ENCODE peak calls at places on chromosomes 6 and 20, in eight cellular contexts. G is CD4-positive, CD25-positive, alpha-beta regulatory T cell; Z is colonic mucosa; V is A549; W is heart right ventricle; N is body of pancreas; Y is upper lobe of right lung; Q is A673. X is an unnamed sample.

GRCh38 chr6:44475417-44475778 is 87.9 kb downstream of the CDC5L start:
- DNase-seq in G (no peak), Z (no peak), V (no peak), W (no peak), N (no peak), Y (no peak), Q (no peak), X (no peak)

GRCh38 chr6:20711518-20711917 is 177.3 kb downstream of the CDKAL1 start:
- DNase-seq in G (no peak), Z (no peak), V (no peak), W (no peak), N (no peak), Y (no peak), Q (peak; percentile 16), X (no peak)

GRCh38 chr6:2558861-2559811 is 191.6 kb downstream of the MYLK4 start:
- DNase-seq in G (no peak), Z (no peak), V (no peak), W (no peak), N (no peak), Y (no peak), Q (no peak), X (peak; percentile 68)

GRCh38 chr6:133040025-133040838 is 200.9 kb upstream of the EYA4 start:
- DNase-seq in G (no peak), Z (no peak), V (peak; percentile 4), W (no peak), N (no peak), Y (no peak), Q (peak; percentile 45), X (peak; percentile 38)

GRCh38 chr6:7568021-7568420 is 22.0 kb upstream of the SNRNP48 start:
- DNase-seq in G (no peak), Z (no peak), V (no peak), W (no peak), N (no peak), Y (no peak), Q (peak; percentile 18), X (no peak)

GRCh38 chr6:155117266-155117665 is 122.2 kb downstream of the TIAM2 start:
- DNase-seq in G (no peak), Z (no peak), V (no peak), W (no peak), N (no peak), Y (no peak), Q (no peak), X (peak; percentile 29)

GRCh38 chr20:50306478-50307423 is 116.1 kb downstream of the CEBPB start:
- DNase-seq in G (no peak), Z (peak; percentile 21), V (no peak), W (no peak), N (no peak), Y (peak; percentile 61), Q (no peak), X (no peak)

GRCh38 chr6:17905611-17906592 is 81.5 kb downstream of the KIF13A start:
- DNase-seq in G (no peak), Z (no peak), V (no peak), W (no peak), N (no peak), Y (no peak), Q (no peak), X (no peak)

GRCh38 chr6:34598725-34599124 is 42.6 kb upstream of the SPDEF start:
- DNase-seq in G (no peak), Z (no peak), V (no peak), W (no peak), N (peak; percentile 32), Y (no peak), Q (no peak), X (no peak)

GRCh38 chr6:49336514-49337131 is 126.4 kb downstream of the MMUT start:
- DNase-seq in G (no peak), Z (peak; percentile 42), V (no peak), W (no peak), N (peak; percentile 86), Y (no peak), Q (peak; percentile 39), X (no peak)

GRCh38 chr6:148343383-148343782 is 745 bp downstream of the SASH1 start:
- DNase-seq in G (no peak), Z (no peak), V (no peak), W (no peak), N (no peak), Y (no peak), Q (no peak), X (peak; percentile 33)

GRCh38 chr6:131861356-131861755 is 53.5 kb downstream of the ENPP1 start:
- DNase-seq in G (no peak), Z (no peak), V (no peak), W (no peak), N (no peak), Y (no peak), Q (no peak), X (no peak)

GRCh38 chr6:53811082-53811481 is 16.3 kb downstream of the LRRC1 start:
- DNase-seq in G (no peak), Z (peak; percentile 77), V (no peak), W (no peak), N (peak; percentile 79), Y (peak; percentile 70), Q (no peak), X (no peak)

GRCh38 chr6:2866183-2866846 is 24.7 kb upstream of the SERPINB1 start:
- DNase-seq in G (no peak), Z (no peak), V (no peak), W (no peak), N (no peak), Y (no peak), Q (no peak), X (no peak)

GRCh38 chr6:42532038-42532669 is 31.7 kb upstream of the UBR2 start:
- DNase-seq in G (no peak), Z (peak; percentile 29), V (peak; percentile 54), W (no peak), N (peak; percentile 26), Y (no peak), Q (peak; percentile 72), X (peak; percentile 34)

GRCh38 chr6:3228791-3229565 is 1.5 kb upstream of the TUBB2B start:
- DNase-seq in G (no peak), Z (no peak), V (no peak), W (no peak), N (no peak), Y (peak; percentile 69), Q (peak; percentile 74), X (no peak)

DNA sequence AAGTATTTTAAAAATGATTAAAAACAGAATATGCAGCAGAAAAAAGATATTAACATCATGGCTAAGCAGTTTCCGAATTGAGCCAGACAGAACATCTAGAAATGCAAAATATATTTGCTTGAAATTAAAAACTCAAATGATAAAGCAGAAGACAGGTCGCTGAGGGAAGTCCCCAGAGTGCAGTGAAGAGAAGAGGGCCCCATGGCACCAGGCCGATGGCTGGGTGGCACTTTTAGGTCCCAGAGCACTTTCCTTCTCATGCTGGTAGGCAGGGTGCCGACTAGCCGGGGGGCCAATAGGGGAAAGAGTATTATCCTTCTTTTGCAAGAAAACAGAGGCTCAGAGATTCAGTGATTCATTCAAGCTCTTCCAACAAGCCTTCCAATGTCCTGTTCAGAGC is 58.9 kb downstream of the MYH7B start:
- DNase-seq in G (no peak), Z (no peak), V (no peak), W (no peak), N (no peak), Y (no peak), Q (no peak), X (no peak)
- H3K4me1 ChIP-seq in G (no peaks in the 10 kb centered on the region), Z (no peaks in the 10 kb centered on the region), V (no peaks in the 10 kb centered on the region), W (no peaks in the 10 kb centered on the region), N (peaks cover 3% of the 10 kb centered on the region), Y (peaks cover 12% of the 10 kb centered on the region), Q (no peaks in the 10 kb centered on the region), X (peaks cover 41% of the 10 kb centered on the region)

GRCh38 chr20:40741507-40742106 is 52.6 kb upstream of the MAFB start:
- DNase-seq in G (no peak), Z (peak; percentile 52), V (peak; percentile 39), W (peak; percentile 27), N (peak; percentile 41), Y (no peak), Q (peak; percentile 62), X (peak; percentile 40)

GRCh38 chr20:40738976-40739375 is 49.9 kb upstream of the MAFB start:
- DNase-seq in G (no peak), Z (no peak), V (no peak), W (no peak), N (no peak), Y (no peak), Q (no peak), X (no peak)

GRCh38 chr20:40744072-40744471 is 55.0 kb upstream of the MAFB start:
- DNase-seq in G (no peak), Z (no peak), V (no peak), W (no peak), N (no peak), Y (no peak), Q (no peak), X (no peak)

GRCh38 chr20:40743172-40743775 is 54.2 kb upstream of the MAFB start:
- DNase-seq in G (no peak), Z (no peak), V (no peak), W (no peak), N (no peak), Y (no peak), Q (no peak), X (no peak)

DNA sequence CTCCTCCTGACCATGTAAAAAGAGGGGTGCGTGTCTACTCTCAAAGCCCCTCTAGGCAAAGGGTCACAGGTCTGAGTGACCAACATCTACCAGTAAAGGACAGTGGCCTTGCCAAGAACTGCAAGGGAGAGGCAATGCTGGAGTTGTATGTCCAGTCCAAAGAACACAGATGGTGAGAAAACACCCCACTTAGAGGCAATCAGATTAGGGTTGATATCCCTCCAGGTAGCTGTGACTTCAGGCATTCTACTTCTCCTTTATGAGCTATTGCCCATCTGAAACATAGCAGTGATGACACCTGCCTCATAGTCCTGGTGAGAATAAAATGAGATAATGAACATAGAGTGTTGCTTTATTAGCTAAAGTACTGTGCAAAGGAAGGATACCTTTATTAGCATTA is 50.8 kb upstream of the MAFB start:
- DNase-seq in G (no peak), Z (no peak), V (no peak), W (no peak), N (no peak), Y (no peak), Q (no peak), X (no peak)
- H3K27ac ChIP-seq in G (no peak overlapping the region), Z (no peak overlapping the region), V (no peak overlapping the region), W (no peak overlapping the region), N (no peak overlapping the region), Y (no peak overlapping the region), Q (no peak overlapping the region), X (no peak overlapping the region)

DNA sequence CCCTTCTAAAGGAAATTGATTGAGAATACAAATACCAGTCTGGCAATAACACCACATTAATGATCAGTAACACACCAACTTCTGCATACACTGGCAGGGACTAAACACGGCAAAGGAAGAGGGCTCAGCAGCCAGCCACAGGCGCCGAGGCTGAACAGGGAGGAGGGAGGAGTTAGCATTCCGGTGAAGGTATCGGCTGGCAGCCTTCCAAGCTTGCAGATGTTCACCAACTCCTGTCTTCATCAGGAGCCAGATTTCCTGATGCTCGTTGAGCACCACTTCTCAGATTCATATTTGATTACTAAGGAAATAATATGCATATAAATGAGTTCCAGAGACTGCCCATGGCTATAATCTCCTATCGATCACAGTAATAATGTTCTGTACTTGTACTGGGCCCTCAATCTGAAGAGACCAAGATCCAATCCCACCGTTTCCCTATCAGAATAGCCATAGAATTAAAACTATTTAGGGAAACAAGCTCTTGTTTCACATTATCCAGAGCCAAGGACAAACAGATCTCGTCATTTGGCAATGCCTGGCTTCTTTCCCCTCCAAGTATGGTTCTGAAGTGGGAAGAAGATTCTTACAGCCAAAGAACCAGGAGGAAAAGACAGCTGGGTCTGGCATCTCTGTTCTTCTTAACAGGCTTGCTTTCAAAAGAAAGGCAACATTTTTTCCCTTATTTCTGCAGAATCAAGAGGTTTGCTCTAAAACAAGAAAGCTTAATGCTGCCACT is 42.2 kb downstream of the GFOD1 start:
- DNase-seq in G (no peak), Z (peak; percentile 84), V (no peak), W (peak; percentile 68), N (peak; percentile 91), Y (no peak), Q (peak; percentile 73), X (peak; percentile 58)
- H3K4me1 ChIP-seq in G (no peaks in the 10 kb centered on the region), Z (peaks cover 6% of the 10 kb centered on the region), V (no peaks in the 10 kb centered on the region), W (peaks cover 85% of the 10 kb centered on the region), N (peaks cover 6% of the 10 kb centered on the region), Y (peaks cover 62% of the 10 kb centered on the region), Q (peaks cover 7% of the 10 kb centered on the region), X (no peaks in the 10 kb centered on the region)

GRCh38 chr6:150929403-150929802 is 63.9 kb downstream of the MTHFD1L start:
- DNase-seq in G (no peak), Z (no peak), V (no peak), W (no peak), N (no peak), Y (no peak), Q (no peak), X (no peak)
- H3K27ac ChIP-seq in G (no peak overlapping the region), Z (no peak overlapping the region), V (peak overlapping the region; percentile 58), W (no peak overlapping the region), N (no peak overlapping the region), Y (no peak overlapping the region), Q (no peak overlapping the region), X (no peak overlapping the region)